ENCODE peak calls at places on chromosomes 13 and 19, in eight cellular contexts. H is AG10803, N is HFFc6, M is HL-60, K is heart left ventricle, J is left ventricle myocardium inferior, F is AG04450, S is A549. I is an unnamed sample.
A peak's percentile ranks its signal among the peaks of the same experiment; 100 is the strongest.

GRCh38 chr19:11242864-11243797 is 3.7 kb downstream of the ANGPTL8 start:
- DNase-seq in J (peak; percentile 94), M (peak; percentile 73), K (peak; percentile 98), H (peak; percentile 66), N (peak; percentile 35), S (peak; percentile 87), F (peak; percentile 65), I (peak; percentile 92)

GRCh38 chr19:13983213-13983889 is 22.8 kb downstream of the RFX1 start:
- DNase-seq in F (no peak), N (no peak), S (no peak), M (no peak), J (no peak), H (no peak), K (no peak), I (no peak)

GRCh38 chr19:13978306-13978705 is 26.0 kb downstream of the DCAF15 start:
- DNase-seq in N (no peak), F (no peak), K (peak; percentile 91), S (no peak), H (no peak), J (peak; percentile 88), M (no peak), I (peak; percentile 87)

GRCh38 chr13:51396352-51396751 is 56.5 kb downstream of the INTS6 start:
- DNase-seq in M (peak; percentile 31), H (peak; percentile 53), K (no peak), S (no peak), N (no peak), F (no peak), J (no peak), I (no peak)

GRCh38 chr19:48746738-48747575 is at the start of gene IZUMO1:
- DNase-seq in F (peak; percentile 66), N (peak; percentile 79), M (peak; percentile 33), K (peak; percentile 85), H (peak; percentile 67), S (peak; percentile 99), J (peak; percentile 84), I (no peak)

GRCh38 chr13:53398051-53398450 is 369.4 kb downstream of the OLFM4 start:
- DNase-seq in F (no peak), J (no peak), K (no peak), H (no peak), N (no peak), S (no peak), M (no peak), I (no peak)

GRCh38 chr13:101425623-101426022 is 9.3 kb upstream of the NALCN start:
- DNase-seq in K (no peak), H (no peak), S (no peak), J (no peak), F (no peak), M (no peak), N (no peak), I (no peak)

GRCh38 chr19:2221250-2221831 is 14.8 kb downstream of the PLEKHJ1 start:
- DNase-seq in F (no peak), S (no peak), N (no peak), K (no peak), M (no peak), H (no peak), J (no peak), I (no peak)

GRCh38 chr13:61927648-61928047 is 512.0 kb upstream of the PCDH20 start:
- DNase-seq in F (no peak), N (no peak), S (no peak), H (no peak), M (no peak), J (no peak), K (no peak), I (no peak)

GRCh38 chr13:31846984-31847752 is 107.8 kb downstream of the RXFP2 start:
- DNase-seq in F (no peak), S (no peak), K (no peak), J (no peak), H (no peak), M (no peak), N (no peak), I (no peak)

GRCh38 chr19:48738557-48739399 is 1.6 kb downstream of the RASIP1 start:
- DNase-seq in N (peak; percentile 63), J (peak; percentile 94), M (peak; percentile 84), H (peak; percentile 45), F (no peak), K (peak; percentile 98), S (peak; percentile 87), I (peak; percentile 98)

GRCh38 chr19:50978772-50979390 is 4.8 kb downstream of the KLK7 start:
- DNase-seq in S (no peak), K (no peak), H (no peak), M (no peak), J (no peak), N (no peak), F (no peak), I (no peak)

GRCh38 chr19:50873056-50873455 is at the start of gene KLK2:
- DNase-seq in M (no peak), N (no peak), S (no peak), F (no peak), K (no peak), H (no peak), J (no peak), I (no peak)

GRCh38 chr13:100797921-100798320 is 123.3 kb upstream of the TMTC4 start:
- DNase-seq in H (no peak), S (no peak), F (no peak), K (no peak), J (no peak), N (no peak), M (no peak), I (no peak)

GRCh38 chr19:1874554-1875185 is 10.6 kb downstream of the ABHD17A start:
- DNase-seq in S (no peak), N (no peak), J (no peak), K (no peak), M (no peak), F (no peak), H (no peak), I (no peak)

GRCh38 chr19:53432088-53432661 is 391 bp downstream of the ZNF761 start:
- DNase-seq in N (peak; percentile 17), H (peak; percentile 2), K (peak; percentile 69), F (no peak), J (peak; percentile 16), S (no peak), M (peak; percentile 19), I (no peak)

GRCh38 chr13:80048802-80049201 is 292.1 kb downstream of the SPRY2 start:
- DNase-seq in H (peak; percentile 95), K (peak; percentile 86), M (peak; percentile 98), S (peak; percentile 11), J (peak; percentile 80), N (peak; percentile 95), F (peak; percentile 84), I (no peak)

GRCh38 chr13:44565881-44566280 is 10.2 kb downstream of the TSC22D1 start:
- DNase-seq in K (no peak), F (no peak), M (no peak), S (no peak), J (no peak), H (peak; percentile 33), N (peak; percentile 12), I (no peak)

GRCh38 chr13:51033431-51034185 is 77.5 kb downstream of the C13orf42 start:
- DNase-seq in K (no peak), H (no peak), S (no peak), N (no peak), M (no peak), F (no peak), J (no peak), I (no peak)

GRCh38 chr19:53541971-53542370 is 4.0 kb downstream of the ZNF331 start:
- DNase-seq in F (no peak), H (no peak), N (no peak), J (no peak), S (no peak), K (no peak), M (no peak), I (no peak)

DNA sequence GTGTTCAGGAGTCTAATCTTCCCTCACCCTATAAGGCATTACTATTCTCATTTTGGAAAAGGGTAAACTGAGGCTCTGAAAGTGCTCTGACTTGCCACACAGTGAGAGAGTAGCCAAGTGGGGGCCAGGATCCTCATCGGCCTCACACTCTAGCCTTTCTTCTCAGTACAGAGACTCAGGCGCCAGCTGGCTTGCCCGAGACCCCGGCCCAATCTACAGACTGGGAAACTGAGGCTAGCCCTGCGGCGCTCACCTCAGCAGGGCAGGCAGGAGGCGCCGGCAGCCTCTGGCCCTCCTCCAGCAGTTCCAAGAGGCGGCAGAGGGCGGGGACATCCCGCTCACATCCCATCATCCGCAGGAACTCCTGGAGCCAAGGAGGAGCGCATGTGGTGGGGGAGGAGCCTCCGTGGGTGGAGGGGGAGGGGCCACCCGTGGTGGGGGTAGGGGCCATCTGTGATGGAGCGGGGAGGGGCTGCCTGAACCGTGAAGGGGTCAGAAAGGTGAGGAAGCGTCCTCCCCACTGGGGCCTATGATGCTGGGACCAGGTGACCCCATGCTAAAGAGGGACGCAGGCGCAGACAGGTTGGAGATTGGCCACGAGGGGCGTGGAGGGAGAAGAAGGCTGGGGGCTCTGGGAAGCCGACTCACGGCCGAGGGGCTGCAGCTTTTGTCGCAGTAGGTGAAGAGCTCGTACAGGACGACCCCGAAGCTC is 8.7 kb upstream of the INSL3 start:
- DNase-seq in N (no peak), H (peak; percentile 15), F (no peak), M (no peak), J (no peak), K (no peak), S (peak; percentile 87), I (no peak)
- TF ChIP-seq CTCF in N (no peak), H (no peak), F (no peak), M (no peak), J (no peak), K (peak; percentile 18), S (no peak), I (peak; percentile 25)

DNA sequence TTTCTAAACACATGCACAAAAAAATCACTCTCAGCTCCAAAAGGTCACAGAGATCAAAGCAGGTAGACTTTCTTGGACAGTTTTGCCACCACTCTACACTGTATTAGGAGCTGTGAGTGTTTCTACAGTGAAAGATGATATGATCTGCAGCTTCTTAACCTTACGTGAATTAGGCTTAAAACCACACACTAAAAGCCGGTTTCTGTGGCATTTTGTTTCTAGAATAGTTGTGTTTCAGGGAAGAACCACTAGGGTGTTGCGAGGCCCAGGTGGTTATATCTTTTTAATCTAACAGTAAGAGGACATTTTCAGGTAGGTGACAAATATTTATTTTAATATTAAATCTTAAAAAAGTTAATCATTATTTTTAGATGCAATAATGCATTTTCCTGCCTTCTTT is 216.4 kb downstream of the KLF5 start:
- DNase-seq in F (no peak), J (no peak), K (no peak), M (no peak), N (no peak), S (no peak), H (no peak), I (no peak)
- TF ChIP-seq CTCF in F (no peak), J (no peak), K (no peak), M (no peak), N (peak; percentile 52), S (no peak), H (no peak), I (peak; percentile 52)

DNA sequence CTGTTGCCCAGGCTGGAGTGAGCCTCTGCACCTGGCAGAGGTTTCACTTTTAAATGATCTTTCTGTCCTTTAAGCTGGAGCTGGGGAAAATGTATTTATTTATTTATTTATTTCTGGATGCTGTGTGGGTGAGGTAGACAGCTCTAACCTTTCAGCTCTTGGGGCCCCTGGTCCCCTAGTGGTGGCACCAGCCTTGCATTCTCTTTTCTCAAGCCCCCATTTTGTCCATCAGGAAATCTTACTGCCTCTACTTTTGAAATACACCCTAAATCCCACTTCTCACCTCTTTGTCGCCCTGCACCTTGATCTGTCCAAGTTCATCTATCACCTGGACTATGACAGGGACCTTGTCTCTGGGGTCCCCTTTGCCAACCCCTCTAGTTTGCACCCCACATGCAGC is 2.1 kb upstream of the B9D2 start:
- DNase-seq in M (no peak), F (no peak), J (no peak), N (no peak), K (no peak), S (peak; percentile 78), H (no peak), I (no peak)
- TF ChIP-seq CTCF in M (no peak), F (peak; percentile 26), J (no peak), N (peak; percentile 59), K (no peak), S (peak; percentile 26), H (peak; percentile 14), I (peak; percentile 60)

GRCh38 chr19:35090160-35090794 is 25.3 kb upstream of the FXYD3 start:
- DNase-seq in K (no peak), N (peak; percentile 45), M (peak; percentile 35), J (no peak), H (peak; percentile 56), F (no peak), S (peak; percentile 99), I (no peak)
- TF ChIP-seq CTCF in K (peak; percentile 67), N (peak; percentile 83), M (peak; percentile 17), J (peak; percentile 73), H (peak; percentile 65), F (peak; percentile 73), S (peak; percentile 95), I (peak; percentile 79)

I was measured in type B pancreatic cell.